ENCODE peak calls at places on chromosomes 13 and 19, in seven cellular contexts. R is aorta, W is pancreas, F is body of pancreas, I is right cardiac atrium, E is tibial artery, C is sigmoid colon. Z is an unnamed sample.

GRCh38 chr19:2016041-2016807 is 710 bp upstream of the BTBD2 start:
- DNase-seq in R (peak; percentile 88), W (peak; percentile 54), F (peak; percentile 89), I (peak; percentile 87), E (peak; percentile 85), C (peak; percentile 97), Z (peak; percentile 56)

GRCh38 chr19:7257148-7258041 is 36.8 kb downstream of the INSR start:
- DNase-seq in R (no peak), W (no peak), F (peak; percentile 94), I (no peak), E (no peak), C (peak; percentile 74), Z (no peak)

GRCh38 chr13:104592545-104593250 is 1526.5 kb upstream of the SLC10A2 start:
- DNase-seq in R (no peak), W (no peak), F (no peak), I (no peak), E (no peak), C (no peak), Z (no peak)

GRCh38 chr19:30001794-30002193 is 59.8 kb downstream of the URI1 start:
- DNase-seq in R (no peak), W (no peak), F (no peak), I (no peak), E (no peak), C (no peak), Z (peak; percentile 74)

GRCh38 chr13:106033634-106034033 is 501.8 kb downstream of the EFNB2 start:
- DNase-seq in R (no peak), W (no peak), F (no peak), I (no peak), E (no peak), C (no peak), Z (no peak)

GRCh38 chr19:21740559-21740958 is 26.8 kb downstream of the ZNF100 start:
- DNase-seq in R (no peak), W (no peak), F (no peak), I (no peak), E (no peak), C (no peak), Z (no peak)

GRCh38 chr19:42403586-42403985 is 13.5 kb upstream of the CNFN start:
- DNase-seq in R (no peak), W (no peak), F (no peak), I (peak; percentile 32), E (no peak), C (no peak), Z (no peak)

GRCh38 chr13:111215081-111216047 is 100.3 kb downstream of the ARHGEF7 start:
- DNase-seq in R (no peak), W (no peak), F (peak; percentile 20), I (no peak), E (no peak), C (no peak), Z (peak; percentile 8)

GRCh38 chr19:35644987-35645679 is 3.0 kb upstream of the COX6B1 start:
- DNase-seq in R (peak; percentile 93), W (peak; percentile 87), F (peak; percentile 86), I (peak; percentile 96), E (peak; percentile 88), C (peak; percentile 93), Z (peak; percentile 98)

GRCh38 chr13:113086031-113086750 is 19.4 kb upstream of the F7 start:
- DNase-seq in R (peak; percentile 43), W (no peak), F (no peak), I (peak; percentile 25), E (no peak), C (no peak), Z (no peak)

GRCh38 chr19:29785360-29785759 is 26.4 kb upstream of the CCNE1 start:
- DNase-seq in R (no peak), W (no peak), F (no peak), I (no peak), E (no peak), C (no peak), Z (no peak)

GRCh38 chr19:23482829-23483228 is 87.6 kb upstream of the ZNF91 start:
- DNase-seq in R (no peak), W (no peak), F (no peak), I (no peak), E (no peak), C (no peak), Z (no peak)

GRCh38 chr13:79124183-79124582 is 281.9 kb downstream of the RBM26 start:
- DNase-seq in R (no peak), W (no peak), F (no peak), I (no peak), E (no peak), C (no peak), Z (no peak)

GRCh38 chr19:32405431-32406160 is at the start of gene DPY19L3:
- DNase-seq in R (peak; percentile 97), W (peak; percentile 97), F (peak; percentile 95), I (peak; percentile 98), E (peak; percentile 94), C (peak; percentile 98), Z (peak; percentile 95)

GRCh38 chr19:30146346-30146745 is 204.3 kb downstream of the URI1 start:
- DNase-seq in R (no peak), W (no peak), F (no peak), I (no peak), E (no peak), C (no peak), Z (no peak)

GRCh38 chr19:16041571-16042386 is 34.5 kb upstream of the TPM4 start:
- DNase-seq in R (peak; percentile 88), W (peak; percentile 98), F (peak; percentile 77), I (peak; percentile 93), E (peak; percentile 69), C (peak; percentile 93), Z (peak; percentile 91)
- H3K4me3 ChIP-seq in R (no peak overlapping the region), W (no peak overlapping the region), F (no peak overlapping the region), I (no peak overlapping the region), E (peak overlapping the region; percentile 24), C (peak overlapping the region; percentile 37), Z (no peak overlapping the region)

DNA sequence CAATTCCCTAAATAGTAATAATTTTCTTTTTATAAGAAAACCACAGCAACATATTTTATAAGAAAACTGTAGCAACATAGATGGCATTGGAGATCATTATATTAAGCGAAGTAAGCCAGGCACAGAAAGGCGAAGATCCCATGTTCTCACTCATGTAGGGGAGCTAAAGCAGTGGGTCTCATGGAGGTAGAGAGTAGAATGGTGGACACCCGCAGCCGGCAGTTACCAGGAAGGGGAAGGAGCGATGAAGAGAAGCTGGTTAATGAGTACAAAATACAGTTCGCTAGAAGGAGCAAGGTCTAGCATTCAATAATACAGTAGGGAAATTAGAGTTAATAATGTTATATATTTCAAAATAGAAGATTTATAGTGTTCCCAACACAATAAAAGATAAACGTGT is 42.8 kb downstream of the CRYL1 start:
- DNase-seq in R (no peak), W (no peak), F (no peak), I (no peak), E (no peak), C (no peak), Z (no peak)
- H3K4me3 ChIP-seq in R (no peak overlapping the region), W (no peak overlapping the region), F (no peak overlapping the region), I (no peak overlapping the region), E (no peak overlapping the region), C (no peak overlapping the region), Z (no peak overlapping the region)

GRCh38 chr19:4586245-4586644 is 26.8 kb upstream of the SEMA6B start:
- DNase-seq in R (no peak), W (no peak), F (no peak), I (no peak), E (no peak), C (no peak), Z (no peak)

GRCh38 chr19:4583961-4584669 is 24.6 kb upstream of the SEMA6B start:
- DNase-seq in R (no peak), W (no peak), F (no peak), I (peak; percentile 59), E (no peak), C (no peak), Z (no peak)

GRCh38 chr19:4585556-4585955 is 26.1 kb upstream of the SEMA6B start:
- DNase-seq in R (no peak), W (no peak), F (no peak), I (peak; percentile 11), E (no peak), C (no peak), Z (no peak)

GRCh38 chr19:4582980-4583842 is 23.7 kb upstream of the SEMA6B start:
- DNase-seq in R (no peak), W (no peak), F (no peak), I (peak; percentile 47), E (no peak), C (no peak), Z (no peak)

DNA sequence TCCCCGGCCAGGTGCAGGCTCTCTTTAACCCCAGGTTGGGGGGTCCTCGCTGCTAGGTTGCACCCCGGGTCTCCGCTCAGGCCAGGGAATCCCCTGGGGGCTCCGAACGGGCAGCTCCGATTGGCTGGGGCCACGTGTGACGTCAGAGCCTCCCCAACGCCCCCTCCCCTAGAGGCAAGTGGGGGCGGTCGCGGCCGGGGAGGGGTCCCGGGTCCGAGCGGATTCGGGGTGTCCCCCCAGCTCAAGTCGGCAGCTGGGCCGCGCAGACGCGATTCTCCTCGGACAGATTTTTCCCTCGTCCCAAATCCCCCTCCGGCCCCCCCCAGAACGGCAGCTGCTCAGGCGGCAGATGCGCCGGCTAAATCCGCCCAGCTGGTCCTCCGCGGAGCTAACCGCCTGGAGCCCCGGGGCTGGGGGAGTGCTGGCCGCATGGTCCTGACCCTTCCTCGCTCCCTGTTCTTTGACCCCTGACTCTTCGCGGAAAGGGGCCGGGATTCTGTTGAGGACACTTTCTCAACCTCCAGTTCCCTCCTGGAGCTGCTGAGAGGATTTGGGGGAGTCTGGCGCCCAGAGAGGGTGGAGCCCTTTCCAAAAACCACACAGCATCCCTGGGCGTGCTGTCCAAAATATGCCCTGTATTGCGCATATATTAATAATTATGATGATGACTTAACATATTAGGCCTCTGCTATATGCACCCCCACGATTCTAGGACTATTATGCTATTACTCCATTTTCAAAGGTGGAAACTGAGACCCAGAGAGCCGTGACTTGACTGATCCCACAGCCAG is 25.4 kb upstream of the SEMA6B start:
- DNase-seq in R (no peak), W (no peak), F (no peak), I (peak; percentile 48), E (no peak), C (no peak), Z (no peak)
- H3K4me3 ChIP-seq in R (no peak overlapping the region), W (no peak overlapping the region), F (no peak overlapping the region), I (peak overlapping the region; percentile 61), E (no peak overlapping the region), C (peak overlapping the region; percentile 41), Z (peak overlapping the region; percentile 56)

GRCh38 chr19:664913-665443 is 2.0 kb upstream of the RNF126 start:
- DNase-seq in R (peak; percentile 88), W (peak; percentile 92), F (peak; percentile 79), I (peak; percentile 94), E (peak; percentile 63), C (peak; percentile 88), Z (peak; percentile 82)
- H3K4me3 ChIP-seq in R (no peak overlapping the region), W (no peak overlapping the region), F (no peak overlapping the region), I (no peak overlapping the region), E (peak overlapping the region; percentile 27), C (peak overlapping the region; percentile 29), Z (no peak overlapping the region)